ENCODE peak calls at places on chromosomes 12 and 14, in six cellular contexts. One of them, this sample, is unnamed.

GRCh38 chr12:92992041-92992440 is 62.9 kb upstream of the EEA1 start:
- DNase-seq in endodermal cell: no peak
- DNase-seq in upper lobe of right lung: no peak
- DNase-seq in neural progenitor cell: no peak
- DNase-seq in fibroblast of lung: no peak
- DNase-seq in tibial nerve: no peak
- DNase-seq in this sample: peak; percentile 49

GRCh38 chr14:105473677-105474477 is 744 bp upstream of the CRIP2 start:
- DNase-seq in tibial nerve: peak; percentile 66
- DNase-seq in neural progenitor cell: peak; percentile 98
- DNase-seq in endodermal cell: peak; percentile 99
- DNase-seq in fibroblast of lung: peak; percentile 88
- DNase-seq in upper lobe of right lung: peak; percentile 93
- DNase-seq in this sample: peak; percentile 61

GRCh38 chr14:102917469-102918211 is 4.8 kb upstream of the AMN start:
- DNase-seq in tibial nerve: peak; percentile 55
- DNase-seq in upper lobe of right lung: peak; percentile 80
- DNase-seq in fibroblast of lung: peak; percentile 19
- DNase-seq in neural progenitor cell: peak; percentile 81
- DNase-seq in endodermal cell: peak; percentile 92
- DNase-seq in this sample: no peak

GRCh38 chr12:82479511-82479910 is 121.2 kb downstream of the METTL25 start:
- DNase-seq in neural progenitor cell: peak; percentile 20
- DNase-seq in tibial nerve: no peak
- DNase-seq in upper lobe of right lung: no peak
- DNase-seq in endodermal cell: no peak
- DNase-seq in fibroblast of lung: peak; percentile 67
- DNase-seq in this sample: peak; percentile 1

GRCh38 chr12:126582231-126582630 is 1517.0 kb downstream of the AACS start:
- DNase-seq in tibial nerve: no peak
- DNase-seq in endodermal cell: no peak
- DNase-seq in neural progenitor cell: no peak
- DNase-seq in fibroblast of lung: peak; percentile 45
- DNase-seq in upper lobe of right lung: no peak
- DNase-seq in this sample: no peak

GRCh38 chr12:121438905-121439304 is 39.0 kb downstream of the RNF34 start:
- DNase-seq in tibial nerve: no peak
- DNase-seq in neural progenitor cell: no peak
- DNase-seq in fibroblast of lung: no peak
- DNase-seq in endodermal cell: no peak
- DNase-seq in upper lobe of right lung: no peak
- DNase-seq in this sample: no peak

GRCh38 chr14:100865682-100866591 is 37.6 kb downstream of the RTL1 start:
- DNase-seq in fibroblast of lung: no peak
- DNase-seq in neural progenitor cell: no peak
- DNase-seq in tibial nerve: no peak
- DNase-seq in upper lobe of right lung: peak; percentile 37
- DNase-seq in endodermal cell: no peak
- DNase-seq in this sample: no peak

GRCh38 chr12:93022603-93023340 is 93.7 kb upstream of the EEA1 start:
- DNase-seq in endodermal cell: peak; percentile 70
- DNase-seq in tibial nerve: no peak
- DNase-seq in neural progenitor cell: no peak
- DNase-seq in fibroblast of lung: peak; percentile 76
- DNase-seq in upper lobe of right lung: no peak
- DNase-seq in this sample: no peak

GRCh38 chr12:124700810-124701594 is 133.6 kb upstream of the NCOR2 start:
- DNase-seq in neural progenitor cell: peak; percentile 62
- DNase-seq in upper lobe of right lung: peak; percentile 82
- DNase-seq in endodermal cell: peak; percentile 86
- DNase-seq in tibial nerve: peak; percentile 36
- DNase-seq in fibroblast of lung: peak; percentile 92
- DNase-seq in this sample: no peak

GRCh38 chr12:80242341-80242740 is 143.0 kb downstream of the OTOGL start:
- DNase-seq in tibial nerve: no peak
- DNase-seq in neural progenitor cell: no peak
- DNase-seq in upper lobe of right lung: no peak
- DNase-seq in fibroblast of lung: no peak
- DNase-seq in endodermal cell: no peak
- DNase-seq in this sample: no peak

GRCh38 chr14:69879175-69880047 is at the start of gene SMOC1:
- DNase-seq in fibroblast of lung: peak; percentile 42
- DNase-seq in endodermal cell: peak; percentile 94
- DNase-seq in upper lobe of right lung: no peak
- DNase-seq in neural progenitor cell: peak; percentile 95
- DNase-seq in tibial nerve: no peak
- DNase-seq in this sample: peak; percentile 47

GRCh38 chr12:26319511-26319910 is 124.1 kb downstream of the SSPN start:
- DNase-seq in fibroblast of lung: peak; percentile 96
- DNase-seq in upper lobe of right lung: peak; percentile 63
- DNase-seq in endodermal cell: no peak
- DNase-seq in neural progenitor cell: no peak
- DNase-seq in tibial nerve: peak; percentile 62
- DNase-seq in this sample: peak; percentile 81

GRCh38 chr14:63076476-63076875 is 31.2 kb upstream of the KCNH5 start:
- DNase-seq in fibroblast of lung: no peak
- DNase-seq in upper lobe of right lung: no peak
- DNase-seq in neural progenitor cell: no peak
- DNase-seq in endodermal cell: no peak
- DNase-seq in tibial nerve: no peak
- DNase-seq in this sample: no peak

GRCh38 chr12:26719852-26720251 is 113.1 kb downstream of the ITPR2 start:
- DNase-seq in upper lobe of right lung: no peak
- DNase-seq in neural progenitor cell: no peak
- DNase-seq in endodermal cell: no peak
- DNase-seq in fibroblast of lung: no peak
- DNase-seq in tibial nerve: no peak
- DNase-seq in this sample: no peak

GRCh38 chr14:104394606-104394910 is 185.0 kb upstream of the C14orf180 start:
- DNase-seq in endodermal cell: no peak
- DNase-seq in upper lobe of right lung: no peak
- DNase-seq in neural progenitor cell: no peak
- DNase-seq in fibroblast of lung: no peak
- DNase-seq in tibial nerve: no peak
- DNase-seq in this sample: no peak

GRCh38 chr14:35414365-35414764 is 9.8 kb upstream of the NFKBIA start:
- DNase-seq in fibroblast of lung: peak; percentile 71
- DNase-seq in endodermal cell: no peak
- DNase-seq in neural progenitor cell: no peak
- DNase-seq in upper lobe of right lung: no peak
- DNase-seq in tibial nerve: no peak
- DNase-seq in this sample: no peak

GRCh38 chr12:94954029-94954685 is 49.3 kb downstream of the NDUFA12 start:
- DNase-seq in fibroblast of lung: peak; percentile 67
- DNase-seq in upper lobe of right lung: no peak
- DNase-seq in tibial nerve: no peak
- DNase-seq in endodermal cell: no peak
- DNase-seq in neural progenitor cell: no peak
- DNase-seq in this sample: no peak

GRCh38 chr12:70106347-70106746 is 136.9 kb upstream of the CNOT2 start:
- DNase-seq in neural progenitor cell: no peak
- DNase-seq in fibroblast of lung: no peak
- DNase-seq in endodermal cell: no peak
- DNase-seq in tibial nerve: no peak
- DNase-seq in upper lobe of right lung: no peak
- DNase-seq in this sample: no peak

GRCh38 chr12:31117203-31118011 is 43.7 kb downstream of the DDX11 start:
- DNase-seq in upper lobe of right lung: no peak
- DNase-seq in neural progenitor cell: peak; percentile 86
- DNase-seq in fibroblast of lung: peak; percentile 29
- DNase-seq in endodermal cell: peak; percentile 95
- DNase-seq in tibial nerve: peak; percentile 25
- DNase-seq in this sample: no peak

GRCh38 chr12:116590561-116590960 is 31.4 kb downstream of the MAP1LC3B2 start:
- DNase-seq in neural progenitor cell: no peak
- DNase-seq in tibial nerve: no peak
- DNase-seq in endodermal cell: no peak
- DNase-seq in fibroblast of lung: no peak
- DNase-seq in upper lobe of right lung: no peak
- DNase-seq in this sample: no peak

GRCh38 chr12:116594325-116595038 is 35.3 kb downstream of the MAP1LC3B2 start:
- DNase-seq in tibial nerve: no peak
- DNase-seq in endodermal cell: no peak
- DNase-seq in upper lobe of right lung: peak; percentile 80
- DNase-seq in neural progenitor cell: no peak
- DNase-seq in fibroblast of lung: no peak
- DNase-seq in this sample: no peak

GRCh38 chr12:116592116-116592637 is 33.0 kb downstream of the MAP1LC3B2 start:
- DNase-seq in neural progenitor cell: no peak
- DNase-seq in upper lobe of right lung: peak; percentile 83
- DNase-seq in endodermal cell: no peak
- DNase-seq in fibroblast of lung: no peak
- DNase-seq in tibial nerve: no peak
- DNase-seq in this sample: no peak

GRCh38 chr12:116591608-116592115 is 32.5 kb downstream of the MAP1LC3B2 start:
- DNase-seq in fibroblast of lung: peak; percentile 52
- DNase-seq in upper lobe of right lung: no peak
- DNase-seq in neural progenitor cell: no peak
- DNase-seq in tibial nerve: no peak
- DNase-seq in endodermal cell: no peak
- DNase-seq in this sample: peak; percentile 34

GRCh38 chr12:116592731-116593130 is 33.5 kb downstream of the MAP1LC3B2 start:
- DNase-seq in endodermal cell: no peak
- DNase-seq in fibroblast of lung: no peak
- DNase-seq in neural progenitor cell: no peak
- DNase-seq in tibial nerve: no peak
- DNase-seq in upper lobe of right lung: no peak
- DNase-seq in this sample: no peak
- H3K9me3 ChIP-seq in endodermal cell: no peaks in the 10 kb centered on the region
- H3K9me3 ChIP-seq in fibroblast of lung: no peaks in the 10 kb centered on the region
- H3K9me3 ChIP-seq in neural progenitor cell: no peaks in the 10 kb centered on the region
- H3K9me3 ChIP-seq in tibial nerve: no peaks in the 10 kb centered on the region
- H3K9me3 ChIP-seq in upper lobe of right lung: no peaks in the 10 kb centered on the region
- H3K9me3 ChIP-seq in this sample: no peaks in the 10 kb centered on the region

DNA sequence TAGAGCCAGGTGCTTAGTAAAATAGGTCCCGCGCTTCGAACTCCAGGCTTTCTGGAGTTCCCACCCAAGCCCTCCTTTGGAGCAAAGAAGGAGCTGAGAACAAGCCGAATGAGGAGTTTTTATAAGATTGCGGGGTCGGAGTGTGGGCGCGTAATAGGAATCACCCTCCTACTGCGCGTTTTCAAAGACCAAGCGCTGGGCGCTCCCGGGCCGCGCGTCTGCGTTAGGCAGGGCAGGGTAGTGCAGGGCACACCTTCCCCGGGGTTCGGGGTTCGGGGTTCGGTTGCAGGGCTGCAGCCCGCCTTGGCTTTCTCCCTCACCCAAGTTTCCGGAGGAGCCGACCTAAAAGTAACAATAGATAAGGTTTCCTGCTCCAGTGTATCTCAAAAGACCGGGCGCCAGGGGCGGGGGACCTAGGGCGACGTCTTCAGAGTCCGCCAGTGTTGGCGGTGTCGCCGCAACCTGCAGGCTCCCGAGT is 3.6 kb downstream of the SSTR1 start:
- DNase-seq in endodermal cell: peak; percentile 69
- DNase-seq in fibroblast of lung: no peak
- DNase-seq in neural progenitor cell: peak; percentile 39
- DNase-seq in tibial nerve: no peak
- DNase-seq in upper lobe of right lung: no peak
- DNase-seq in this sample: no peak
- H3K4me3 ChIP-seq in endodermal cell: peak overlapping the region; percentile 83
- H3K4me3 ChIP-seq in fibroblast of lung: peak overlapping the region; percentile 70
- H3K4me3 ChIP-seq in neural progenitor cell: peak overlapping the region; percentile 40
- H3K4me3 ChIP-seq in tibial nerve: peak overlapping the region; percentile 9
- H3K4me3 ChIP-seq in upper lobe of right lung: peak overlapping the region; percentile 46
- H3K4me3 ChIP-seq in this sample: peak overlapping the region; percentile 65

DNA sequence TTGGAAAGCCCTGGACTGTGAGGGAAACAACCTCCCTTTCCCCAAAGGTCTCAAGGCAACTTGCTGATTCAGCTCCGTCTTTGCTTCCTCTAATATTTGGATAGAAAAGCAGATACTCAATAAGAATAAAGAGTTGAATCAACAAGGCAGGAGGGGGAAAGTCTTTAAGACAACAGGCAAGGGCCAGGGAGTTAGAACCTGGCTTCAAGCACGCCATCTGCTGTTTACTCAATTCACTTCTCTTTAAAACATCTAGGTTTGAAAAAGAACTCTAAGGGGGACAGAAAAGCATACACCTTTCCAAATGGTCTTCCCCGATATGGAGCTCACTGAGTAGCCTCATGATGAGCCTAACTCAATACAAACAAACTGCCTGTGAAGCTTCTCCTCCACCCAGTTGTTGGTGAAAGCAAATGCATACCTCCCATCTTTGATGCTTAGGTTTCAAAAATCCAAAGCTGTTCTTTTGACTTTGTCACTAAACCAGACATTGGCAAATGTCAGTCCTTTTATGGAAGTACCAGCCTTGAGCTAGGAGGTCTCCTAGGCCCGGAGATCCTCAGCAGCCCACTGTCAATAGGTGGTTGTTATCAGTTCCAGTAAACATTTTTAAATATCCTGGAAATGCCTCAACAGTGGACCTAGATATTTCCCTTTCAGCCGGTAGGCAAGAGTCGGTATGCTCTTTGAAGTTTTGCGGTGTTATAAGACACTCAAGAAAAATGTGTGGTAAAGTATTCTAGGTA is 76.2 kb downstream of the SAMD4A start:
- DNase-seq in endodermal cell: peak; percentile 49
- DNase-seq in fibroblast of lung: peak; percentile 85
- DNase-seq in upper lobe of right lung: no peak
- DNase-seq in tibial nerve: no peak
- DNase-seq in neural progenitor cell: peak; percentile 22
- DNase-seq in this sample: no peak
- TF ChIP-seq CTCF in endodermal cell: peak; percentile 68
- TF ChIP-seq CTCF in fibroblast of lung: no peak
- TF ChIP-seq CTCF in upper lobe of right lung: peak; percentile 26
- TF ChIP-seq CTCF in tibial nerve: no peak
- TF ChIP-seq CTCF in neural progenitor cell: peak; percentile 16
- TF ChIP-seq CTCF in this sample: peak; percentile 48

GRCh38 chr12:34336619-34337465 is 314.5 kb downstream of the ALG10 start:
- DNase-seq in endodermal cell: no peak
- DNase-seq in upper lobe of right lung: no peak
- DNase-seq in neural progenitor cell: no peak
- DNase-seq in tibial nerve: no peak
- DNase-seq in fibroblast of lung: no peak
- DNase-seq in this sample: no peak

GRCh38 chr12:34340534-34341361 is 318.5 kb downstream of the ALG10 start:
- DNase-seq in upper lobe of right lung: no peak
- DNase-seq in fibroblast of lung: no peak
- DNase-seq in tibial nerve: no peak
- DNase-seq in neural progenitor cell: no peak
- DNase-seq in endodermal cell: no peak
- DNase-seq in this sample: no peak

GRCh38 chr12:34339922-34340321 is 317.6 kb downstream of the ALG10 start:
- DNase-seq in fibroblast of lung: no peak
- DNase-seq in neural progenitor cell: no peak
- DNase-seq in endodermal cell: no peak
- DNase-seq in tibial nerve: no peak
- DNase-seq in upper lobe of right lung: no peak
- DNase-seq in this sample: no peak

GRCh38 chr12:34341362-34341733 is 319.1 kb downstream of the ALG10 start:
- DNase-seq in upper lobe of right lung: no peak
- DNase-seq in endodermal cell: no peak
- DNase-seq in tibial nerve: no peak
- DNase-seq in neural progenitor cell: no peak
- DNase-seq in fibroblast of lung: no peak
- DNase-seq in this sample: no peak

DNA sequence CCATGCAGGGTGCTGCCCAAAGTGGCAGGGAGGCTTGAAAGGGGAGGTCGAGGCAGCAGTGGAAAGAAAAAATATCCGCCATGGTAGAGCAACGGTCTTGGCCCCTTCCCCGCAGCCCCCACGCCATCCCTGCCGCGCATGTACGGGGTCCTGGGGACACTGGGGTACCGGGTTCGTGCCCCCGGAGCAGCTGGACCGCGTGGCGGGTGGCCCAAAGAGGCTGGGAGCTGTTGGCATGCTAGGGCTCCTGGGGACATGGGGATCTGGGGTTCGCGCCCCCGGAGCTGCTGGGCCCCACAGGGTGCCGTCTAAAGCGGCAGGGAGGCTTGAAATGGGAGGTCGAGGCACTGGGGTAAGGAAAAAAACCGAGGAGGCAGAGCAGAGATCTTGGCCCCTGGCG is 316.5 kb downstream of the ALG10 start:
- DNase-seq in endodermal cell: no peak
- DNase-seq in upper lobe of right lung: no peak
- DNase-seq in fibroblast of lung: no peak
- DNase-seq in tibial nerve: no peak
- DNase-seq in neural progenitor cell: no peak
- DNase-seq in this sample: no peak
- H3K9me3 ChIP-seq in endodermal cell: no peaks in the 10 kb centered on the region
- H3K9me3 ChIP-seq in upper lobe of right lung: no peaks in the 10 kb centered on the region
- H3K9me3 ChIP-seq in fibroblast of lung: no peaks in the 10 kb centered on the region
- H3K9me3 ChIP-seq in tibial nerve: peaks cover 96% of the 10 kb centered on the region
- H3K9me3 ChIP-seq in neural progenitor cell: no peaks in the 10 kb centered on the region
- H3K9me3 ChIP-seq in this sample: peaks cover 100% of the 10 kb centered on the region